ENCODE peak calls at places on chromosomes 6 and 20, in four cellular contexts. J is GM12878, Z is IMR-90, O is K562. D is an unnamed sample.

GRCh38 chr6:84278311-84278710 is 50.9 kb upstream of the CEP162 start:
- DNase-seq in Z (no peak), J (no peak), O (no peak), D (no peak)

GRCh38 chr6:7642784-7643183 is 52.8 kb downstream of the SNRNP48 start:
- DNase-seq in Z (no peak), O (no peak), J (no peak), D (no peak)

GRCh38 chr6:38182426-38182825 is 362.9 kb downstream of the ZFAND3 start:
- DNase-seq in J (no peak), O (no peak), Z (no peak), D (no peak)

GRCh38 chr20:35499271-35499670 is 30.2 kb downstream of the C20orf173 start:
- DNase-seq in O (no peak), J (no peak), Z (no peak), D (no peak)

GRCh38 chr6:112298816-112299281 is 44.5 kb upstream of the LAMA4 start:
- DNase-seq in Z (peak), O (no peak), J (no peak), D (peak)

GRCh38 chr6:160297310-160297709 is 38.7 kb upstream of the SLC22A2 start:
- DNase-seq in O (no peak), Z (no peak), J (no peak), D (no peak)

GRCh38 chr20:43191946-43192847 is 2.5 kb upstream of the PTPRT start:
- DNase-seq in O (peak), Z (no peak), J (no peak), D (peak)

GRCh38 chr20:58693226-58694006 is 816 bp downstream of the NPEPL1 start:
- DNase-seq in O (no peak), Z (no peak), J (no peak), D (peak)

GRCh38 chr6:114713690-114714089 is 370.9 kb upstream of the HS3ST5 start:
- DNase-seq in J (no peak), O (no peak), Z (no peak), D (no peak)

GRCh38 chr6:108594640-108595039 is 33.9 kb downstream of the FOXO3 start:
- DNase-seq in O (no peak), J (no peak), Z (no peak), D (no peak)

GRCh38 chr20:63781181-63781580 is 41.6 kb downstream of the SLC2A4RG start:
- DNase-seq in O (no peak), J (no peak), Z (no peak), D (no peak)

GRCh38 chr6:134014588-134015137 is 37.8 kb downstream of the SLC2A12 start:
- DNase-seq in J (no peak), Z (peak), O (no peak), D (no peak)

GRCh38 chr20:37282558-37282957 is 6.9 kb upstream of the MANBAL start:
- DNase-seq in O (no peak), J (no peak), Z (peak), D (no peak)

GRCh38 chr6:89321571-89321970 is 6.5 kb upstream of the GABRR2 start:
- DNase-seq in Z (no peak), J (peak), O (peak), D (no peak)

GRCh38 chr20:25064561-25064960 is 6.6 kb upstream of the ACSS1 start:
- DNase-seq in O (no peak), J (no peak), Z (no peak), D (no peak)

GRCh38 chr20:43963872-43964791 is 49.5 kb downstream of the TOX2 start:
- DNase-seq in J (no peak), Z (peak), O (no peak), D (no peak)

GRCh38 chr20:11791316-11792228 is 126.1 kb upstream of the BTBD3 start:
- DNase-seq in O (no peak), Z (no peak), J (no peak), D (no peak)

GRCh38 chr6:117143647-117144046 is 121.7 kb upstream of the VGLL2 start:
- DNase-seq in J (no peak), O (no peak), Z (no peak), D (no peak)

GRCh38 chr20:38892091-38892981 is 33.9 kb upstream of the FAM83D start:
- DNase-seq in O (no peak), J (peak), Z (no peak), D (no peak)

GRCh38 chr6:151451950-151452749 is at the start of gene RMND1:
- DNase-seq in Z (peak), O (peak), J (peak), D (peak)
- TF ChIP-seq POLR2A in Z (peak), O (peak), J (peak), D (peak)

DNA sequence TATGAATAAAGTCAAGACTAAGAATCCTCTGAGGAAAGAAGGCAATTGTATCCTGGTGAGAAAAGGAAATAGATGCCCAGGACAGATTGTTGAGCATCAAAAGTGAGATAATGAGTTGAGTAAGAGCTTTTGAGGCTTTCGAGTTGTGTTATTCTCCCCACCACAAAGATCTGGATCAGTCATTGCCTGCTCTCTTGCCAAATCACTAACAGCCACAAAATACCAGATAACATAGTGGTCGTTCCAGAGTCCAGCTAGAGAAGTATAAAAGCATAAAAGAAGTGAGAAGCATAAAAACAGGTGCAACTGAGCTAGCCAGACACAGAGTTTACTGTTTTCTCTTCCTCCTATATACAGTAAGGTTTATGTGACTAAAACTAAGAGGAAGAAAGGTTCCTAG is 4.9 kb downstream of the SPINT4 start:
- DNase-seq in Z (no peak), O (no peak), J (no peak), D (no peak)
- TF ChIP-seq ELK1 in Z (no peak), O (no peak), J (no peak), D (no peak)

DNA sequence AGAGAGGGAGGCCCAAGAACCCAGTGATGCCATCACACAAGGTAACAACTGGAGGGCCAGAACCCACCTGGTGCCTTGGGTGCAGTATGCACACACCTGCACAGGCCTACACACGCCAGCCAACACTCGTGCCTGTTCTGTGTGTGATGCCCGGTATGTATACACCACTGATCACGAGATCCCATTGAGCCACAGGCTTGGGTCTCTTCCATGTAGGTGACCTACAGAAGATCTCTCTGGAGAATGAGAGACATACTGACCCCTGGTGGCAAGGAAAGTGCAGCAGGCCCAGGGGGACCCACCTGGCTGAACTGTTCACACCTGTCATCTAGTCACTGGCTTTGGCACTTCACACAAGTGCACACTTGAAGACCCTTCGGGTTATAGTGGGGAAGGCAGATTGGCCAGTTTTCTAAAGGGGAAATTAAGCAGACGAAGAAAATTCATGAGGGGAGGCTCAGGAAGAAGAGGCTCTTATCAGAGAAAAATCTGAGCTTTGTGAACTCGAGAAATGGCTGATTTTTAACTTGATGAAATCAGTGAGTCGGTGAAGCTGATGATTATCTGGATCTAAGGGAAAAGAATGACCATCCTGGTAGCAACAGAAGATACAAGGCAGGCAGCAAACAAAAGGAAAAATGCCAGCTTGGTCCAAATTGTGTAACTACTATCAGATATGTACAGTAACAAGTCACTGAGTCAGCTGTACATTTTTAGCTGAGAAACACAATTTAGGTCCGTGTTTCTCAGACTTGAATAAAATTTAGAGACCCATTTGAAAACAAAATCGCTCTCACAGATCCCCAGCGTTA is 69.1 kb upstream of the PBOV1 start:
- DNase-seq in Z (no peak), J (no peak), O (peak), D (peak)
- TF ChIP-seq BHLHE40 in Z (no peak), J (no peak), O (no peak), D (no peak)

GRCh38 chr6:28587011-28587745 is 61.5 kb downstream of the GPX5 start:
- DNase-seq in Z (no peak), O (no peak), J (no peak), D (peak)
- TF ChIP-seq POLR2A in Z (no peak), O (no peak), J (peak), D (peak)

GRCh38 chr6:15303162-15303919 is 57.5 kb downstream of the JARID2 start:
- DNase-seq in O (no peak), J (no peak), Z (no peak), D (no peak)
- TF ChIP-seq ELK1 in O (no peak), J (no peak), Z (no peak), D (no peak)

GRCh38 chr20:955111-955510 is 39.0 kb upstream of the ANGPT4 start:
- DNase-seq in Z (no peak), J (no peak), O (no peak), D (no peak)

GRCh38 chr20:949717-950116 is 33.6 kb upstream of the ANGPT4 start:
- DNase-seq in O (no peak), Z (no peak), J (no peak), D (no peak)

GRCh38 chr20:952196-952795 is 36.2 kb upstream of the ANGPT4 start:
- DNase-seq in O (no peak), Z (no peak), J (no peak), D (no peak)

GRCh38 chr20:953742-954141 is 37.6 kb upstream of the ANGPT4 start:
- DNase-seq in J (no peak), Z (no peak), O (peak), D (peak)

DNA sequence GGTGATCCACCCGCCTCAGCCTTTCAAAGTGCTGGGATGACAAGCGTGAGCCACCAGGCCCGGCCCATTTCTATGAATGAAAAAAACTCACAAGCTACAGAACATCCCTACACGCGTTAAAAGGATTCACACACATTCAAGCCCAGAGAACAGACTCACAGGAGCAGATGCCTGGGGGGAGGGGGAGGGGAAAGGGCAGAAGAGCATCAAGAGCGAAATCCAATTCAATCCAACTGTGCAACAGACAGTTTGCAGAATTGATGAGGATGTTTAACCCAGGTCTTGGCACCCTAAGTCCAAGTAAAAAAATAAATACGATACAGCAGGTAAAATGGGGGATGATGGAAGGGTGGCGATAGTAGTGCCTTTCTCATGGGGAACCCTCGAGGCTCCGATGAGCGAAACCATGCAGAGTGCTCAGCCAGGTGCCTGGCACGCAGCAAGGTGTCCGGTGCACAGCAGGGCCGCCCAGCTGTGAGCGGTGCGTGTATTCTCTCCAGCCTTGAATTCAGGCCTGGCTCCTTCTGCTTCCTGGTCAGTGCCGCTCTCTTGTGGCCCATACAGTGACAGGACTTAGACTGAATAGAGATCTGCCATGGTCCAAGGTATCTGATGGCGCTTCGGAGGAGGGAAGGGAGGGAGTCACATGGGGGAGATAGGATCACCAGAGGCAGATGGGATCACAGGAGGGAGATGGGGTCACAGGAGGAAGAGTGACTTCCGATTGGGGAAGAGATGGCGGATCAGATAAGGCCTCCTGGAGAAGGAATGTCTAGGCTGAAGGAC is 35.4 kb upstream of the ANGPT4 start:
- DNase-seq in O (no peak), Z (no peak), J (no peak), D (peak)
- TF ChIP-seq BHLHE40 in O (no peak), Z (no peak), J (no peak), D (no peak)

GRCh38 chr20:33433465-33433864 is 10.1 kb downstream of the SNTA1 start:
- DNase-seq in O (no peak), Z (no peak), J (no peak), D (no peak)
- TF ChIP-seq POLR2A in O (no peak), Z (no peak), J (no peak), D (no peak)

GRCh38 chr6:42818878-42819277 is 37.0 kb downstream of the BICRAL start:
- DNase-seq in Z (no peak), J (no peak), O (no peak), D (no peak)

GRCh38 chr6:42819803-42820508 is 38.1 kb downstream of the BICRAL start:
- DNase-seq in Z (no peak), J (no peak), O (peak), D (peak)

GRCh38 chr6:42820509-42821340 is 38.9 kb downstream of the BICRAL start:
- DNase-seq in J (no peak), O (no peak), Z (no peak), D (no peak)

GRCh38 chr6:42821341-42821668 is 39.5 kb downstream of the BICRAL start:
- DNase-seq in O (no peak), J (no peak), Z (no peak), D (no peak)

GRCh38 chr6:42821846-42822245 is 40.0 kb downstream of the BICRAL start:
- DNase-seq in J (no peak), O (no peak), Z (peak), D (no peak)
- TF ChIP-seq ELK1 in J (no peak), O (no peak), Z (no peak), D (no peak)

D was measured in A549.